ENCODE peak calls at places on chromosomes 1 and 21, in six cellular contexts. One of them, this sample, is unnamed. For H3K36me3, the result is how much of the 10 kb centered on the place peaks cover.

GRCh38 chr21:44013380-44014088 is 1.4 kb downstream of the TRAPPC10 start:
- DNase-seq in CD4-positive, alpha-beta memory T cell: peak
- DNase-seq in sigmoid colon: no peak
- DNase-seq in esophagus muscularis mucosa: no peak
- DNase-seq in IMR-90: peak
- DNase-seq in fibroblast of lung: no peak
- DNase-seq in this sample: no peak

GRCh38 chr1:3614755-3615742 is 3.7 kb upstream of the MEGF6 start:
- DNase-seq in esophagus muscularis mucosa: no peak
- DNase-seq in fibroblast of lung: no peak
- DNase-seq in CD4-positive, alpha-beta memory T cell: no peak
- DNase-seq in IMR-90: no peak
- DNase-seq in sigmoid colon: no peak
- DNase-seq in this sample: no peak

GRCh38 chr1:19421365-19421764 is 64.0 kb downstream of the CAPZB start:
- DNase-seq in esophagus muscularis mucosa: no peak
- DNase-seq in IMR-90: no peak
- DNase-seq in CD4-positive, alpha-beta memory T cell: no peak
- DNase-seq in sigmoid colon: no peak
- DNase-seq in fibroblast of lung: no peak
- DNase-seq in this sample: no peak

GRCh38 chr1:41483960-41484844 is at the start of gene EDN2:
- DNase-seq in esophagus muscularis mucosa: no peak
- DNase-seq in IMR-90: no peak
- DNase-seq in sigmoid colon: peak
- DNase-seq in fibroblast of lung: no peak
- DNase-seq in CD4-positive, alpha-beta memory T cell: no peak
- DNase-seq in this sample: no peak

GRCh38 chr1:208213786-208214185 is 30.4 kb downstream of the PLXNA2 start:
- DNase-seq in sigmoid colon: no peak
- DNase-seq in esophagus muscularis mucosa: no peak
- DNase-seq in CD4-positive, alpha-beta memory T cell: no peak
- DNase-seq in IMR-90: no peak
- DNase-seq in fibroblast of lung: no peak
- DNase-seq in this sample: no peak

GRCh38 chr1:49102752-49103151 is 326.1 kb upstream of the BEND5 start:
- DNase-seq in CD4-positive, alpha-beta memory T cell: no peak
- DNase-seq in fibroblast of lung: peak
- DNase-seq in IMR-90: no peak
- DNase-seq in sigmoid colon: no peak
- DNase-seq in esophagus muscularis mucosa: no peak
- DNase-seq in this sample: no peak

GRCh38 chr1:103461171-103462105 is 64.1 kb upstream of the RNPC3 start:
- DNase-seq in sigmoid colon: no peak
- DNase-seq in esophagus muscularis mucosa: no peak
- DNase-seq in IMR-90: peak
- DNase-seq in CD4-positive, alpha-beta memory T cell: no peak
- DNase-seq in fibroblast of lung: peak
- DNase-seq in this sample: no peak

GRCh38 chr1:186519981-186520380 is 59.1 kb upstream of the PDC start:
- DNase-seq in CD4-positive, alpha-beta memory T cell: no peak
- DNase-seq in esophagus muscularis mucosa: no peak
- DNase-seq in IMR-90: peak
- DNase-seq in fibroblast of lung: no peak
- DNase-seq in sigmoid colon: no peak
- DNase-seq in this sample: no peak

GRCh38 chr1:210731597-210731996 is 402.4 kb downstream of the KCNH1 start:
- DNase-seq in CD4-positive, alpha-beta memory T cell: no peak
- DNase-seq in IMR-90: no peak
- DNase-seq in sigmoid colon: no peak
- DNase-seq in fibroblast of lung: no peak
- DNase-seq in esophagus muscularis mucosa: no peak
- DNase-seq in this sample: no peak

GRCh38 chr1:205812271-205812877 is 624 bp downstream of the SLC41A1 start:
- DNase-seq in esophagus muscularis mucosa: no peak
- DNase-seq in fibroblast of lung: peak
- DNase-seq in sigmoid colon: peak
- DNase-seq in CD4-positive, alpha-beta memory T cell: peak
- DNase-seq in IMR-90: peak
- DNase-seq in this sample: peak

DNA sequence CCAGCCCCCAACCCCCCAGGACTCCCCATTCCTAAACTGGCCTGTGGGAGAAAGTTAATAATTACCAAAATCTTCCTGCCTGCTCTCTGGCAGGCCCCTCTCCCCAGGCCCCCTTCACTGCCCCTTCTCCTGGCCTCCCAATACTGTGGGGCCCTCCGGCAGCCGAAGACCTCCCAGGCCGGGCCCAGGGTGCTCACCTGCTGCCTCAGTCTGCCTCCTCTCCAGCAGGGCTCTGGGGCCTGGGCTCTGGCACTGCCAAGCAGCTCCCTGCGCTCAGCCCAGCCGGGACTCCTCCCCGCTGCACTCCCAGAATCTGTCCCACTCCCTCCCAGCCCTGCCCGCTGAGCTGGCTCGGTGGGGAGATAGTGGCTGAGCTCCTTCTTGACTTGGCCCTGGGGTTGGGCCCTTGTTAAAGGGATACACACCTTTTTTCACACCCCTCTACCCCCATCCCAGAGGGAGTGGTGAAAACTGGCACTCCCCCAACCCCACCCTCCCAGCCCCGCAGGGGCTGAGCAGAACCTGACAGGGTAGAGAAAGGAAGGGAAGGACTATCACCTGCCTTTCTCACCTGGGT is at the start of gene S100A16:
- DNase-seq in CD4-positive, alpha-beta memory T cell: no peak
- DNase-seq in esophagus muscularis mucosa: no peak
- DNase-seq in fibroblast of lung: peak
- DNase-seq in IMR-90: peak
- DNase-seq in sigmoid colon: peak
- DNase-seq in this sample: no peak
- H3K27ac ChIP-seq in CD4-positive, alpha-beta memory T cell: no peak
- H3K27ac ChIP-seq in esophagus muscularis mucosa: peak
- H3K27ac ChIP-seq in fibroblast of lung: peak
- H3K27ac ChIP-seq in IMR-90: peak
- H3K27ac ChIP-seq in sigmoid colon: peak
- H3K27ac ChIP-seq in this sample: no peak

GRCh38 chr1:247164694-247165093 is 7.1 kb downstream of the ZNF124 start:
- DNase-seq in CD4-positive, alpha-beta memory T cell: no peak
- DNase-seq in esophagus muscularis mucosa: no peak
- DNase-seq in fibroblast of lung: no peak
- DNase-seq in sigmoid colon: no peak
- DNase-seq in IMR-90: no peak
- DNase-seq in this sample: no peak

GRCh38 chr1:247165674-247166073 is 6.1 kb downstream of the ZNF124 start:
- DNase-seq in fibroblast of lung: no peak
- DNase-seq in CD4-positive, alpha-beta memory T cell: no peak
- DNase-seq in sigmoid colon: no peak
- DNase-seq in IMR-90: no peak
- DNase-seq in esophagus muscularis mucosa: no peak
- DNase-seq in this sample: no peak
- H3K36me3 ChIP-seq in fibroblast of lung: under half
- H3K36me3 ChIP-seq in CD4-positive, alpha-beta memory T cell: under half
- H3K36me3 ChIP-seq in sigmoid colon: under half
- H3K36me3 ChIP-seq in IMR-90: under half
- H3K36me3 ChIP-seq in esophagus muscularis mucosa: under half
- H3K36me3 ChIP-seq in this sample: under half

DNA sequence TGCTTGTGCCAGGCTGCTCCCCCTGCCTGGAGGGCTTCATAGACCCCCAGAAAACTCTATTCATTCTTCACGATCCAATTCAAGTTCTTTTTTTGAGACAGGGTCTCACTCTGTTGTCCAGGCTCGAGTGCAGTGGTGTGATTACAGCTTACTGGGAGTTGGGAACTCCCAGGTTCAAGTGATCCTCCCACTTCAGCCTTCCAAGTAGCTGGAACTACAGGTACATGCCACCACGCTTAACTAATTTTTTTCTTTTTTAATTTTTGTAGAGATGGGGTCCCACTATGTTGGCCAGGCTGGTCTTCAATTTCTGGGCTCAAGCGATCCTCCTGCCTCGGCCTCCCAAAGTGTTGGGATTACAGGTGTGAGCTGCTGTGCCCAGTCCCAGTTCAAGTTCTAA is 4.3 kb downstream of the STK40 start:
- DNase-seq in sigmoid colon: no peak
- DNase-seq in fibroblast of lung: no peak
- DNase-seq in IMR-90: no peak
- DNase-seq in CD4-positive, alpha-beta memory T cell: no peak
- DNase-seq in esophagus muscularis mucosa: no peak
- DNase-seq in this sample: no peak
- H3K27ac ChIP-seq in sigmoid colon: no peak
- H3K27ac ChIP-seq in fibroblast of lung: no peak
- H3K27ac ChIP-seq in IMR-90: no peak
- H3K27ac ChIP-seq in CD4-positive, alpha-beta memory T cell: no peak
- H3K27ac ChIP-seq in esophagus muscularis mucosa: peak
- H3K27ac ChIP-seq in this sample: no peak

GRCh38 chr1:54724771-54725170 is 9.1 kb downstream of the TTC4 start:
- DNase-seq in IMR-90: no peak
- DNase-seq in CD4-positive, alpha-beta memory T cell: no peak
- DNase-seq in fibroblast of lung: no peak
- DNase-seq in esophagus muscularis mucosa: no peak
- DNase-seq in sigmoid colon: no peak
- DNase-seq in this sample: no peak
- H3K36me3 ChIP-seq in IMR-90: under half
- H3K36me3 ChIP-seq in CD4-positive, alpha-beta memory T cell: half or more
- H3K36me3 ChIP-seq in fibroblast of lung: under half
- H3K36me3 ChIP-seq in esophagus muscularis mucosa: half or more
- H3K36me3 ChIP-seq in sigmoid colon: under half
- H3K36me3 ChIP-seq in this sample: under half

GRCh38 chr1:13694886-13695684 is 4.9 kb upstream of the PRDM2 start:
- DNase-seq in esophagus muscularis mucosa: no peak
- DNase-seq in fibroblast of lung: no peak
- DNase-seq in IMR-90: no peak
- DNase-seq in CD4-positive, alpha-beta memory T cell: no peak
- DNase-seq in sigmoid colon: no peak
- DNase-seq in this sample: no peak
- H3K27ac ChIP-seq in esophagus muscularis mucosa: no peak
- H3K27ac ChIP-seq in fibroblast of lung: no peak
- H3K27ac ChIP-seq in IMR-90: no peak
- H3K27ac ChIP-seq in CD4-positive, alpha-beta memory T cell: no peak
- H3K27ac ChIP-seq in sigmoid colon: no peak
- H3K27ac ChIP-seq in this sample: no peak

GRCh38 chr1:97630281-97630680 is 290.6 kb downstream of the DPYD start:
- DNase-seq in CD4-positive, alpha-beta memory T cell: no peak
- DNase-seq in sigmoid colon: no peak
- DNase-seq in esophagus muscularis mucosa: no peak
- DNase-seq in IMR-90: no peak
- DNase-seq in fibroblast of lung: no peak
- DNase-seq in this sample: no peak

GRCh38 chr1:97634758-97635157 is 286.1 kb downstream of the DPYD start:
- DNase-seq in sigmoid colon: no peak
- DNase-seq in IMR-90: no peak
- DNase-seq in CD4-positive, alpha-beta memory T cell: no peak
- DNase-seq in esophagus muscularis mucosa: no peak
- DNase-seq in fibroblast of lung: no peak
- DNase-seq in this sample: no peak

GRCh38 chr1:97632075-97632474 is 288.8 kb downstream of the DPYD start:
- DNase-seq in IMR-90: peak
- DNase-seq in CD4-positive, alpha-beta memory T cell: no peak
- DNase-seq in fibroblast of lung: peak
- DNase-seq in esophagus muscularis mucosa: no peak
- DNase-seq in sigmoid colon: no peak
- DNase-seq in this sample: no peak

GRCh38 chr1:97632776-97633175 is 288.1 kb downstream of the DPYD start:
- DNase-seq in CD4-positive, alpha-beta memory T cell: no peak
- DNase-seq in esophagus muscularis mucosa: no peak
- DNase-seq in sigmoid colon: no peak
- DNase-seq in IMR-90: no peak
- DNase-seq in fibroblast of lung: peak
- DNase-seq in this sample: no peak

GRCh38 chr1:97630968-97631367 is 289.9 kb downstream of the DPYD start:
- DNase-seq in sigmoid colon: no peak
- DNase-seq in CD4-positive, alpha-beta memory T cell: no peak
- DNase-seq in esophagus muscularis mucosa: no peak
- DNase-seq in IMR-90: no peak
- DNase-seq in fibroblast of lung: peak
- DNase-seq in this sample: peak
- H3K36me3 ChIP-seq in sigmoid colon: under half
- H3K36me3 ChIP-seq in CD4-positive, alpha-beta memory T cell: under half
- H3K36me3 ChIP-seq in esophagus muscularis mucosa: under half
- H3K36me3 ChIP-seq in IMR-90: under half
- H3K36me3 ChIP-seq in fibroblast of lung: under half
- H3K36me3 ChIP-seq in this sample: under half

This sample was measured in naive thymus-derived CD4-positive, alpha-beta T cell.